ENCODE peak calls at places on chromosome 13, in seven cellular contexts. D is psoas muscle, A is neural progenitor cell, M is PC-9, Y is Peyer's patch, W is IMR-90, X is stomach. C is an unnamed sample.

GRCh38 chr13:38686635-38687245 is at the start of gene FREM2:
- DNase-seq in D (peak), A (peak), M (peak), Y (no peak), W (no peak), X (peak), C (peak)

GRCh38 chr13:57612568-57612967 is 19.0 kb upstream of the PCDH17 start:
- DNase-seq in D (no peak), A (no peak), M (no peak), Y (no peak), W (no peak), X (no peak), C (no peak)

GRCh38 chr13:110872034-110872767 is 42.7 kb downstream of the ANKRD10 start:
- DNase-seq in D (no peak), A (no peak), M (no peak), Y (no peak), W (no peak), X (no peak), C (no peak)

GRCh38 chr13:113759525-113760137 is 605 bp downstream of the TMEM255B start:
- DNase-seq in D (peak), A (peak), M (no peak), Y (no peak), W (peak), X (peak), C (peak)

GRCh38 chr13:75362026-75362425 is 119.9 kb downstream of the TBC1D4 start:
- DNase-seq in D (no peak), A (no peak), M (no peak), Y (no peak), W (no peak), X (no peak), C (no peak)

GRCh38 chr13:32408296-32408998 is 19.5 kb downstream of the N4BP2L1 start:
- DNase-seq in D (no peak), A (no peak), M (no peak), Y (no peak), W (no peak), X (no peak), C (no peak)

GRCh38 chr13:59477011-59477410 is 686.7 kb downstream of the DIAPH3 start:
- DNase-seq in D (no peak), A (no peak), M (no peak), Y (no peak), W (no peak), X (no peak), C (no peak)

GRCh38 chr13:114282143-114282685 is 813 bp downstream of the UPF3A start:
- DNase-seq in D (peak), A (peak), M (no peak), Y (peak), W (peak), X (peak), C (peak)

GRCh38 chr13:98508280-98509074 is 68.4 kb downstream of the STK24 start:
- DNase-seq in D (no peak), A (no peak), M (peak), Y (no peak), W (peak), X (no peak), C (peak)

GRCh38 chr13:30022796-30023195 is 172.4 kb upstream of the UBL3 start:
- DNase-seq in D (no peak), A (no peak), M (peak), Y (no peak), W (no peak), X (no peak), C (no peak)

GRCh38 chr13:73754727-73755292 is 379.4 kb downstream of the KLF12 start:
- DNase-seq in D (no peak), A (peak), M (peak), Y (no peak), W (peak), X (no peak), C (peak)

GRCh38 chr13:75308222-75308621 is 173.7 kb downstream of the TBC1D4 start:
- DNase-seq in D (no peak), A (no peak), M (no peak), Y (no peak), W (peak), X (no peak), C (no peak)

GRCh38 chr13:97369269-97369893 is 64.6 kb upstream of the RAP2A start:
- DNase-seq in D (no peak), A (no peak), M (no peak), Y (no peak), W (no peak), X (no peak), C (peak)
- H3K27ac ChIP-seq in D (no peak), A (no peak), M (no peak), Y (peak), W (peak), X (peak), C (no peak)

DNA sequence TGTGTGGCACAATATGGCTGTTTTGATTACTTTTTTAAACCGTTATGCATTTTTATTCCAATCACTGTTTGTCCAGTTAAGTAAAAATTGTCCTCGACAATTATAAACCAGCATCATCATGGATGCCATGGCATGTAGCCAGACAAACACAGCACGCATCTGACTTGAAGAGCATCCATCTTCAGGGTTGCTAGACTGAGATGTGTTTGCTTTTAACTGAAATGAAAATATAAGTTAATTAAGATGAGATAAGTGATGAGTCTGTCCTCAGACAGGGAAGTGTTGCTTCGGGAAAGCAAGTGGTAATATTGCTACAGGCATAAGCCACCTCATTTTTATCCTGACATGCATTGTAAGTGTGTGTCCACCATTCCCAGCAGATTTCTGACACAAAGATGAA is 92.8 kb upstream of the TPP2 start:
- DNase-seq in D (no peak), A (no peak), M (no peak), Y (no peak), W (no peak), X (no peak), C (no peak)
- TF ChIP-seq CTCF in D (no peak), A (no peak), M (no peak), Y (no peak), W (no peak), X (no peak), C (no peak)

GRCh38 chr13:106491928-106492327 is 43.5 kb downstream of the EFNB2 start:
- DNase-seq in D (no peak), A (no peak), M (no peak), Y (no peak), W (no peak), X (no peak), C (no peak)

GRCh38 chr13:106491463-106491862 is 44.0 kb downstream of the EFNB2 start:
- DNase-seq in D (no peak), A (no peak), M (no peak), Y (no peak), W (no peak), X (no peak), C (no peak)

GRCh38 chr13:106490887-106491321 is 44.6 kb downstream of the EFNB2 start:
- DNase-seq in D (no peak), A (no peak), M (no peak), Y (no peak), W (no peak), X (no peak), C (no peak)

GRCh38 chr13:106492576-106493323 is 42.7 kb downstream of the EFNB2 start:
- DNase-seq in D (no peak), A (no peak), M (no peak), Y (no peak), W (no peak), X (no peak), C (no peak)

GRCh38 chr13:106493569-106493968 is 41.9 kb downstream of the EFNB2 start:
- DNase-seq in D (no peak), A (no peak), M (no peak), Y (no peak), W (no peak), X (no peak), C (no peak)
- H3K27ac ChIP-seq in D (no peak), A (no peak), M (no peak), Y (no peak), W (no peak), X (no peak), C (no peak)

GRCh38 chr13:102401305-102401704 is 543 bp downstream of the FGF14 start:
- DNase-seq in D (no peak), A (no peak), M (no peak), Y (no peak), W (no peak), X (no peak), C (no peak)

GRCh38 chr13:102400619-102401125 is 1.2 kb downstream of the FGF14 start:
- DNase-seq in D (peak), A (peak), M (no peak), Y (no peak), W (no peak), X (no peak), C (peak)

GRCh38 chr13:102402292-102402691 is 444 bp upstream of the FGF14 start:
- DNase-seq in D (peak), A (peak), M (no peak), Y (peak), W (peak), X (no peak), C (no peak)

GRCh38 chr13:102401755-102402154 is at the start of gene FGF14:
- DNase-seq in D (no peak), A (peak), M (no peak), Y (no peak), W (no peak), X (no peak), C (no peak)

GRCh38 chr13:102399791-102400618 is 1.8 kb downstream of the FGF14 start:
- DNase-seq in D (peak), A (peak), M (no peak), Y (no peak), W (no peak), X (no peak), C (no peak)
- TF ChIP-seq CTCF in D (peak), A (peak), M (no peak), Y (no peak), W (no peak), X (no peak), C (no peak)

DNA sequence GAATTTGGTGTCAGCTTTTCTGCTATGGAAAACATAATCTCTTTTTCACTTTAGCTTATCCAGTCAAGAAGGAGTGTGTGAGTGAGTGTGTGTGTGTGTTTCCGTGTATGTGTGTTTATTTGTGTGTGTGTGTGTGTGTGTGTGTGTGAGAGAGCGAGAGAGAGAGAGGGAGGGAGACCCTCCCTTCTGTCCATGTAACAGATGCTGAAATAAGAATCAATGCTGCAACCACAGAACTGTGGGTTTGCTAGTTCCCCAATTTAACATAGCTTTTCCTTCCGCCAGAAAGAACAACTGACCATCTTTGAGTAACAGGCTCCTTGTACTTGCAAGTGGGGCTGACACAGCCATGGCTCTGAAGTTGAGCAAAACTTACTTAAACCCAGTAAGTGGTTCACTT is 5.2 kb downstream of the LCP1 start:
- DNase-seq in D (no peak), A (no peak), M (no peak), Y (peak), W (no peak), X (no peak), C (no peak)
- H3K27ac ChIP-seq in D (no peak), A (no peak), M (no peak), Y (peak), W (no peak), X (peak), C (no peak)

GRCh38 chr13:94115054-94115453 is 364.4 kb downstream of the DCT start:
- DNase-seq in D (no peak), A (no peak), M (no peak), Y (no peak), W (no peak), X (no peak), C (no peak)
- TF ChIP-seq CTCF in D (no peak), A (peak), M (no peak), Y (no peak), W (no peak), X (no peak), C (no peak)

GRCh38 chr13:90696656-90697055 is 650.8 kb upstream of the MIR17HG start:
- DNase-seq in D (no peak), A (no peak), M (no peak), Y (no peak), W (peak), X (no peak), C (no peak)
- H3K27ac ChIP-seq in D (no peak), A (no peak), M (peak), Y (no peak), W (no peak), X (no peak), C (no peak)

DNA sequence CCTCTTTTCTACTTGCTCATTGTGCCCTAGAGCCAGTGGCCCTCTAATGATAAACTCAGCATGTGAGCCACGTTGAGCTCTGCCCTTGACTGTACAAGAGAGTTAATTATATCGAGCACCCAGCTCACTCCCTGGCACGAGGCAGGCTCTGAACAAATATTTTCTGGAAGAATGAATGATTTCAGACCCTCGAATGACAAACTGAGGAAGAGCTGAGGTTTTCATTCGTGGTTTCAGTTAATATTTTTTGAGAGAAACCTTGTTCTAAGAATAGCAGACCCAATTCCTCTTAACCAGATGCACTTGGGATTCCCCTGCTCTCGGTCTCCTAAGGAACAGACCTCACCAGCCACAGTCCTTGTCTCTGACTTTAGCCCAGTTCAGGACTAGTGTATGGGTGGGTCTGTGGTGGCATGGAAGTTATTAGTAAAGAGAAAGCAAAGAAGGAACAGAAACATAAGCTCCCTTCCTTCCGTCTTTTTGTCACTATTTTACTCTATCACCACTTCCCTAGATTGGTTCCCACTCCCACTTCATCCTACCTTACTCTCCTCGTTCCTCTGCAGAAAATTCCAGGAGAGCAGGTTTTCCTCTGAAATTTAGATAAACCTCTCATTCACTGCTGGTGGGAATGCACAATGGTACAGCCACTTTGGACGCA is 22.1 kb upstream of the WDFY2 start:
- DNase-seq in D (no peak), A (no peak), M (no peak), Y (no peak), W (no peak), X (no peak), C (no peak)
- TF ChIP-seq CTCF in D (no peak), A (no peak), M (no peak), Y (no peak), W (no peak), X (no peak), C (no peak)

GRCh38 chr13:79775830-79776229 is 294.9 kb downstream of the NDFIP2 start:
- DNase-seq in D (no peak), A (peak), M (peak), Y (peak), W (peak), X (peak), C (peak)
- H3K27ac ChIP-seq in D (no peak), A (no peak), M (no peak), Y (peak), W (no peak), X (no peak), C (no peak)

C was measured in RWPE1.